ENCODE peak calls at places on chromosomes 16 and 17, in six cellular contexts. P, X, K, V, N and A are unnamed samples.

GRCh38 chr17:14923981-14924380 is 341.1 kb downstream of the PMP22 start:
- DNase-seq in X (no peak), K (no peak), P (no peak), V (no peak), N (no peak), A (no peak)

GRCh38 chr17:8255499-8255898 is 6.4 kb downstream of the PFAS start:
- DNase-seq in P (no peak), K (no peak), V (no peak), X (no peak), N (peak), A (no peak)

GRCh38 chr16:50313596-50314483 is 47.5 kb downstream of the ADCY7 start:
- DNase-seq in V (no peak), N (peak), P (no peak), K (no peak), X (no peak), A (peak)

GRCh38 chr17:56583772-56584171 is 9.7 kb upstream of the NOG start:
- DNase-seq in P (no peak), X (no peak), K (no peak), V (no peak), N (no peak), A (no peak)

GRCh38 chr17:42679001-42679491 is 2.3 kb upstream of the PLEKHH3 start:
- DNase-seq in K (no peak), N (peak), P (peak), V (no peak), X (no peak), A (no peak)

GRCh38 chr17:70622382-70623260 is 453.3 kb downstream of the KCNJ2 start:
- DNase-seq in P (peak), K (peak), N (no peak), X (no peak), V (no peak), A (no peak)

GRCh38 chr17:63774141-63774981 is at the start of gene DDX42:
- DNase-seq in P (peak), K (no peak), X (no peak), V (peak), N (peak), A (peak)

GRCh38 chr17:33154869-33155455 is 138.1 kb downstream of the ASIC2 start:
- DNase-seq in P (no peak), V (no peak), N (no peak), X (no peak), K (no peak), A (no peak)

GRCh38 chr17:7296189-7296861 is 1.9 kb upstream of the YBX2 start:
- DNase-seq in V (peak), N (peak), K (no peak), P (peak), X (no peak), A (peak)

GRCh38 chr16:86639354-86639753 is 61.0 kb downstream of the FOXL1 start:
- DNase-seq in N (no peak), V (no peak), X (no peak), K (no peak), P (no peak), A (no peak)

GRCh38 chr16:73615256-73615655 is 567.3 kb upstream of the ZFHX3 start:
- DNase-seq in V (no peak), N (no peak), P (no peak), X (no peak), K (no peak), A (no peak)

GRCh38 chr16:3716831-3717234 is 491 bp downstream of the TRAP1 start:
- DNase-seq in V (no peak), X (no peak), P (peak), K (no peak), N (no peak), A (no peak)

GRCh38 chr17:48055531-48056245 is 7.5 kb downstream of the NFE2L1 start:
- DNase-seq in N (no peak), P (no peak), V (no peak), X (peak), K (peak), A (no peak)

GRCh38 chr16:35187665-35188225 is 1728.3 kb downstream of the TP53TG3F start:
- DNase-seq in P (no peak), X (no peak), K (no peak), V (no peak), N (no peak), A (no peak)

GRCh38 chr17:7747586-7747985 is 30.0 kb downstream of the DNAH2 start:
- DNase-seq in X (no peak), K (no peak), V (no peak), P (no peak), N (peak), A (no peak)

GRCh38 chr17:73645050-73645871 is 1.0 kb upstream of the SDK2 start:
- DNase-seq in K (no peak), V (no peak), P (no peak), N (no peak), X (no peak), A (no peak)

GRCh38 chr16:70561623-70562022 is 38.0 kb downstream of the SF3B3 start:
- DNase-seq in V (no peak), N (no peak), X (no peak), K (no peak), P (no peak), A (no peak)

GRCh38 chr17:5035356-5035755 is at the start of gene SLC52A1:
- DNase-seq in N (no peak), K (peak), P (no peak), V (no peak), X (no peak), A (no peak)

GRCh38 chr16:57619133-57619605 is 9.3 kb upstream of the ADGRG1 start:
- DNase-seq in V (no peak), X (no peak), P (no peak), N (no peak), K (no peak), A (peak)

GRCh38 chr16:56576585-56577299 is 11.9 kb downstream of the MT4 start:
- DNase-seq in K (peak), X (peak), V (peak), N (peak), P (peak), A (peak)

GRCh38 chr16:11236441-11236840 is 19.6 kb downstream of the SOCS1 start:
- DNase-seq in K (no peak), N (no peak), X (no peak), P (no peak), V (no peak), A (no peak)

GRCh38 chr17:50396261-50397110 is 837 bp downstream of the LRRC59 start:
- DNase-seq in N (peak), V (no peak), K (no peak), P (peak), X (no peak), A (no peak)

GRCh38 chr17:45936610-45937009 is 42.3 kb downstream of the MAPT start:
- DNase-seq in P (no peak), X (no peak), N (no peak), K (no peak), V (no peak), A (no peak)

GRCh38 chr16:17382949-17383348 is 87.8 kb downstream of the XYLT1 start:
- DNase-seq in P (no peak), V (no peak), K (no peak), X (no peak), N (no peak), A (no peak)

GRCh38 chr16:17382514-17382913 is 88.2 kb downstream of the XYLT1 start:
- DNase-seq in X (no peak), K (no peak), N (no peak), V (no peak), P (no peak), A (no peak)

GRCh38 chr16:17381784-17382183 is 89.0 kb downstream of the XYLT1 start:
- DNase-seq in P (no peak), V (no peak), N (no peak), X (no peak), K (no peak), A (no peak)

GRCh38 chr16:17379121-17379571 is 91.6 kb downstream of the XYLT1 start:
- DNase-seq in X (no peak), P (no peak), K (no peak), V (no peak), N (no peak), A (no peak)

GRCh38 chr16:17380613-17381012 is 90.1 kb downstream of the XYLT1 start:
- DNase-seq in V (no peak), N (no peak), X (no peak), K (no peak), P (no peak), A (no peak)
- TF ChIP-seq POLR2AphosphoS5 in V (no peak), N (no peak), X (no peak), K (no peak), P (no peak), A (no peak)

DNA sequence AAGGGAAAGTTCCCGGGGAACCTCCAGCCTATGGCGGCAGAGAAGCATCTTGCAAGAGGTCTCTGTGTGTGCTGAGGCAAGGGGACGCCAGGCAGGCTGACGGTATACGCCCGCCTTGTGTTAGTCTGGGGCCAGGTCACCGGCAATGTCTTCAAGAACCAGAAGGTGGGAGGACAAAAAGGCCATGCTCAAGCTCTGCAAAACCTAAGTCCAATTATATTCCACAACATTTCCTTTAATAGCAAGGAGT is 292 bp downstream of the ZNF668 start:
- DNase-seq in V (no peak), K (no peak), N (no peak), P (no peak), X (peak), A (no peak)
- TF ChIP-seq POLR2A in V (no peak), K (peak), N (peak), P (no peak), X (no peak), A (no peak)

GRCh38 chr16:28149016-28149888 is 62.5 kb downstream of the XPO6 start:
- DNase-seq in K (no peak), P (no peak), N (no peak), V (no peak), X (no peak), A (no peak)
- TF ChIP-seq TAF1 in K (no peak), P (no peak), N (no peak), V (no peak), X (no peak), A (no peak)

GRCh38 chr17:12020595-12021590 is at the start of gene MAP2K4:
- DNase-seq in K (peak), P (peak), N (peak), V (peak), X (peak), A (peak)
- TF ChIP-seq POLR2AphosphoS5 in K (peak), P (peak), N (peak), V (peak), X (peak), A (peak)

DNA sequence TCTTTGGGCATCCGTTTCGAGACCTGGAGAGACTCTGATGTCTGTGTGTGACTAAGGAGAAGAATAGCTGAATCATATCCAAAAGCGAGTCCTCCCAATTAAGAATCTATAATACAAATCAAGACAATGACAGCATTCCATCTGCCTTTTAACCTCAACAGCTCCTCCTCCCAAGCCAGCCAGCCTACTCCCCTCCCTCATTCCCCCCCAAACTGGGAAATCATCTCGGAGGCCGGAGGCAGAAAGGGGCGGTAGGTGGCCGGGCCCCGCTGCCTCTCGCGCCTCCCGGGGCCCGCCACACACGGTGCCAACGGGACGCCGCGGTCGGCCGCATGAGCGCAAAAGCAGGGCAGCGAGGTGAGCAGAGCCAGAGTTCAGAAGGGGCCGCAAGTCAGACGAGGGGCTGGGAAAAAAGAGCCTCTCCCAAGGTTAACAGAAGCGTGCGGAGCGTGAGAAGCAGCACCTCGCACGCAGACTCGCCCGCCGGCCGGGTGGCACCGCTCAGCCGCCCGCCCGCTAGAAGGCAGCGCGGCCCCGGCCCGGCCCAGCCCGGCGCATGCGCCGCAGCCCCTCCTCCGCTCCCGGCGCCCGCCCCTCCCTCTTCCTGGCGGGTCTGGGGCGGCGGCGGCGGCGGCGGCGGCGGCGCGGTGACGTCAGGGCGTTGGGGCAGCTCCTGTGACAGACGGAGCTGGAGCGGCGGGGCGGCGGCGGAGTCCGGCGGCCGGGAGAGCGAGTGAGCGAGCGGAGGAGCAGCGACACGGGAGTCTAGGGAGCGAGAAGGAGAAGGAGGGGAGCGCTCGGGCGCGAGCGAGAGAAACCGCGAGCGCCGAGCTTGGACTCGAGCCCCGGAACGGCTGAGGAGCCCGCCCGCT is at the start of gene PAFAH1B1:
- DNase-seq in P (peak), N (peak), V (peak), K (peak), X (peak), A (peak)
- TF ChIP-seq POLR2A in P (peak), N (peak), V (peak), K (peak), X (peak), A (peak)